ENCODE peak calls at places on chromosomes 2 and 18, in five cellular contexts. H is neural progenitor cell, G is MM.1S, V is hepatocyte, P is HCT116. F is an unnamed sample.

GRCh38 chr2:100554788-100555407 is 7.9 kb upstream of the PDCL3 start:
- DNase-seq in V (no peak), P (no peak), G (no peak), H (no peak), F (no peak)

GRCh38 chr2:2331905-2332280 is 818 bp upstream of the MYT1L start:
- DNase-seq in V (no peak), G (no peak), H (peak; percentile 41), P (no peak), F (no peak)

GRCh38 chr2:164839914-164840457 is 1.6 kb downstream of the COBLL1 start:
- DNase-seq in P (no peak), G (no peak), H (no peak), V (peak; percentile 27), F (peak; percentile 66)

GRCh38 chr2:26666671-26667070 is 25.5 kb upstream of the CIB4 start:
- DNase-seq in G (no peak), P (no peak), H (no peak), V (no peak), F (peak; percentile 13)

GRCh38 chr2:120287183-120288015 is 34.7 kb downstream of the RALB start:
- DNase-seq in V (peak; percentile 59), P (peak; percentile 54), G (no peak), H (no peak), F (peak; percentile 91)

GRCh38 chr2:147904051-147904450 is 59.2 kb downstream of the ACVR2A start:
- DNase-seq in G (no peak), P (no peak), H (no peak), V (no peak), F (peak; percentile 84)

GRCh38 chr2:226902041-226902972 is 66.5 kb downstream of the RHBDD1 start:
- DNase-seq in P (no peak), H (no peak), G (no peak), V (no peak), F (no peak)

GRCh38 chr2:152486048-152486736 is 151.2 kb downstream of the FMNL2 start:
- DNase-seq in V (peak; percentile 59), G (no peak), P (no peak), H (no peak), F (no peak)

GRCh38 chr2:230219419-230220331 is at the start of gene SP110:
- DNase-seq in H (peak; percentile 16), G (peak; percentile 88), P (peak; percentile 31), V (peak; percentile 86), F (peak; percentile 87)

GRCh38 chr2:147913701-147914480 is 69.1 kb downstream of the ACVR2A start:
- DNase-seq in P (no peak), H (peak; percentile 3), V (no peak), G (no peak), F (no peak)

GRCh38 chr2:12884713-12885282 is 168.1 kb downstream of the TRIB2 start:
- DNase-seq in V (no peak), P (peak; percentile 18), G (no peak), H (no peak), F (peak; percentile 68)

GRCh38 chr2:15760232-15760890 is 168.7 kb downstream of the DDX1 start:
- DNase-seq in V (no peak), H (no peak), G (no peak), P (no peak), F (no peak)

GRCh38 chr2:19538411-19538963 is 180.1 kb upstream of the OSR1 start:
- DNase-seq in V (peak; percentile 75), H (no peak), P (peak; percentile 88), G (no peak), F (peak; percentile 99)

GRCh38 chr2:159054032-159054334 is 85.5 kb downstream of the TANC1 start:
- DNase-seq in H (no peak), G (no peak), P (no peak), V (no peak), F (no peak)

GRCh38 chr2:39469807-39470206 is 32.7 kb upstream of the MAP4K3 start:
- DNase-seq in V (peak; percentile 61), G (peak; percentile 89), H (peak; percentile 18), P (no peak), F (peak; percentile 51)

GRCh38 chr2:106961328-106961727 is 75.4 kb upstream of the ST6GAL2 start:
- DNase-seq in P (no peak), H (no peak), G (no peak), V (no peak), F (no peak)

GRCh38 chr2:240208096-240208495 is 67.6 kb upstream of the OTOS start:
- DNase-seq in H (no peak), P (no peak), G (no peak), V (no peak), F (no peak)

GRCh38 chr2:237859082-237859433 is 365 bp upstream of the RAMP1 start:
- DNase-seq in P (no peak), H (no peak), G (no peak), V (no peak), F (peak; percentile 13)
- H3K27ac ChIP-seq in P (peak overlapping the region; percentile 90), H (no peak overlapping the region), G (no peak overlapping the region), V (peak overlapping the region; percentile 82), F (peak overlapping the region; percentile 47)

DNA sequence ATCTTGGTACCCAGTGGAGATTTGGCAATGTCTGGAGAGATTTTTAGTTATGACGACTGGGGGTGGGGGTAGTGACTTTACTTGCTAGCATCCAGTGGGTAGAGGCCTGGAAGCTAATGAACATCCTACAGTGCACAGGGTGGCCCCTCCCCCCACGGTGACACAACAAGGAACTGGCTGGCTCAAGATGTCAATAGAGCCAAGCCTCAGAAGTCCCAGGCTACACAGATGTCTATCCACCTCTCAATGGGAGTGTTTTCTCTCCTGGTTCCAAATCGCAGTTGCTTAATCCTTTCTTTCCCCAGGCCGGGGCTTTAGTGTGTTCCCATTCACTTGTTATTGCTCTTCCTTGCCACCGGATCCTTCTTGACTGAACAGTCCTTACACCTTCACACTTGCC is 9.3 kb upstream of the CCBE1 start:
- DNase-seq in G (no peak), V (no peak), H (peak; percentile 66), P (no peak), F (no peak)
- TF ChIP-seq EZH2phosphoT487 in G (no peak), V (no peak), H (no peak), P (no peak), F (no peak)

DNA sequence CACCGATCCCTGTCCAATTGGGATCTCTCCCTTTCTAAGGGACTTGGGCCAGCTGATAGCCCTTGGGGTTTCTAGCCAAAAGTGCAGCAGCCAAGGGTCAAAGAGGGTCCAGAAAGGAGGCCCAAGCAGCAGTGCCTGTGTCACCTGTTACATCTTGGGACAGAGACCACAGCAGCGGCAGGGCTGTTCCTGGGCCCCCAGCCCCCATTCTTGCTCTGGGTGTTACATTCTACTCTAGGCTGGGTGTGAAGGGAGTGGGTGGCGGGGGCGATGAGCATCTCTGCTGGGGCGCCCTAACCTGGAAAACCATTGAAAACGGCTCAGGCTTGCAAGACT is 1.2 kb downstream of the PAX3 start:
- DNase-seq in P (no peak), H (peak; percentile 49), V (no peak), G (no peak), F (no peak)
- H3K27ac ChIP-seq in P (no peak overlapping the region), H (no peak overlapping the region), V (no peak overlapping the region), G (no peak overlapping the region), F (no peak overlapping the region)

DNA sequence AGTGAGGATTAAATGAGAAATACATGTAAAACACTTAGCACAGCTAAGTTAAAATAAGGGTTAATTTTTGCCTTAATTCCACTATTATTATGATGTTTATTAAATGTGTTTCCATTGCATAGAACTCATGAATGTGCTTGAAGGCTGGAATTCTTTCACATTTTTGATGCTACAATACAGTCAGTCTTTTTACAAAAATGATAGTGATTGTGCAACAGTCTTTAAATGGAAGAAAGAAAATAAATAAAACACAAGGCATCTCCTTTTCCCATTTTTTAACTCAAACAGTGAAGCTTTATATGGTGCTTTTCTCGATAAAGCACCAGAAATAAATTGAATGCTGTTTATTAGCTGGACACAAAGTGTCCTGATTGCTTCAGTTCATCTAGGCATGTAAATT is 123.9 kb downstream of the MAP2 start:
- DNase-seq in V (no peak), P (no peak), H (no peak), G (no peak), F (no peak)
- TF ChIP-seq EZH2phosphoT487 in V (no peak), P (no peak), H (no peak), G (no peak), F (no peak)

GRCh38 chr18:830315-830901 is 18.4 kb upstream of the YES1 start:
- DNase-seq in H (peak; percentile 39), G (peak; percentile 56), V (no peak), P (no peak), F (no peak)
- H3K27ac ChIP-seq in H (no peak overlapping the region), G (peak overlapping the region; percentile 44), V (no peak overlapping the region), P (no peak overlapping the region), F (no peak overlapping the region)

F was measured in PC-3.